ENCODE peak calls at places on chromosomes 16 and 17, in five cellular contexts. One of them, this sample, is unnamed.

GRCh38 chr16:30722916-30723315 is 23.9 kb downstream of the SRCAP start:
- DNase-seq in effector memory CD4-positive, alpha-beta T cell: no peak
- DNase-seq in astrocyte: no peak
- DNase-seq in heart left ventricle: no peak
- DNase-seq in A673: no peak
- DNase-seq in this sample: no peak

GRCh38 chr17:41338961-41339485 is 11.6 kb downstream of the KRT33A start:
- DNase-seq in astrocyte: no peak
- DNase-seq in heart left ventricle: no peak
- DNase-seq in A673: no peak
- DNase-seq in effector memory CD4-positive, alpha-beta T cell: peak
- DNase-seq in this sample: no peak

GRCh38 chr16:57941016-57941656 is 29.8 kb downstream of the CNGB1 start:
- DNase-seq in heart left ventricle: peak
- DNase-seq in astrocyte: peak
- DNase-seq in effector memory CD4-positive, alpha-beta T cell: no peak
- DNase-seq in A673: peak
- DNase-seq in this sample: no peak

GRCh38 chr16:47753620-47754019 is 292.5 kb downstream of the PHKB start:
- DNase-seq in A673: no peak
- DNase-seq in heart left ventricle: no peak
- DNase-seq in effector memory CD4-positive, alpha-beta T cell: no peak
- DNase-seq in astrocyte: no peak
- DNase-seq in this sample: no peak

GRCh38 chr16:28180660-28181556 is 30.9 kb downstream of the XPO6 start:
- DNase-seq in effector memory CD4-positive, alpha-beta T cell: no peak
- DNase-seq in A673: no peak
- DNase-seq in heart left ventricle: no peak
- DNase-seq in astrocyte: peak
- DNase-seq in this sample: no peak

GRCh38 chr17:31696184-31696602 is 162.9 kb downstream of the COPRS start:
- DNase-seq in heart left ventricle: peak
- DNase-seq in effector memory CD4-positive, alpha-beta T cell: no peak
- DNase-seq in astrocyte: peak
- DNase-seq in A673: peak
- DNase-seq in this sample: peak

GRCh38 chr17:16398270-16399267 is 16.8 kb upstream of the TRPV2 start:
- DNase-seq in astrocyte: no peak
- DNase-seq in heart left ventricle: no peak
- DNase-seq in A673: no peak
- DNase-seq in effector memory CD4-positive, alpha-beta T cell: no peak
- DNase-seq in this sample: no peak

GRCh38 chr16:78605548-78606097 is 506.2 kb downstream of the WWOX start:
- DNase-seq in effector memory CD4-positive, alpha-beta T cell: no peak
- DNase-seq in heart left ventricle: no peak
- DNase-seq in A673: no peak
- DNase-seq in astrocyte: no peak
- DNase-seq in this sample: no peak

GRCh38 chr17:75590849-75591721 is 3.5 kb downstream of the MYO15B start:
- DNase-seq in heart left ventricle: no peak
- DNase-seq in astrocyte: no peak
- DNase-seq in A673: no peak
- DNase-seq in effector memory CD4-positive, alpha-beta T cell: no peak
- DNase-seq in this sample: no peak

GRCh38 chr17:75588546-75589016 is 981 bp downstream of the MYO15B start:
- DNase-seq in heart left ventricle: no peak
- DNase-seq in effector memory CD4-positive, alpha-beta T cell: no peak
- DNase-seq in A673: no peak
- DNase-seq in astrocyte: no peak
- DNase-seq in this sample: no peak

GRCh38 chr17:75589017-75589918 is 1.7 kb downstream of the MYO15B start:
- DNase-seq in astrocyte: peak
- DNase-seq in A673: peak
- DNase-seq in heart left ventricle: peak
- DNase-seq in effector memory CD4-positive, alpha-beta T cell: peak
- DNase-seq in this sample: peak

GRCh38 chr17:75590314-75590761 is 2.7 kb downstream of the MYO15B start:
- DNase-seq in A673: no peak
- DNase-seq in effector memory CD4-positive, alpha-beta T cell: no peak
- DNase-seq in astrocyte: no peak
- DNase-seq in heart left ventricle: no peak
- DNase-seq in this sample: no peak

DNA sequence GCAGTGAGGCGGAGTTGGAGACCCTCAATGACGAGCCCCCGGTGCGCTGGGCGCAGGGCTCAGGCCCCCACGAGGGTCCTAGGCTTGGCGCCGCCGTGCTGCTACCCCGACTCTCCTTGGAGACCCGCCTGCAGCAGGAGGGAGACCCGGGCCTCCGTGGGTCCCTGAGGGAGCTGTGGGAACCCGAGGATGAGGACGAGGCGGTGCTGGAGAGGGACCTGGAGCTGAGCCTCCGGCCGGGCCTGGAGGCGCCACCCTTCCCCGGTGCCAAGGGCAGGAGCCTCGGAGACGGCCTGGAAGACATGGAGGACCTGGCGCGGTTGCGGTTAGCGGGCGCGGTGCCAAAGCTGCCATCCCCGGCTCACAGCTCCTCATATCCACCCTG is 2.3 kb downstream of the MYO15B start:
- DNase-seq in A673: no peak
- DNase-seq in heart left ventricle: no peak
- DNase-seq in astrocyte: no peak
- DNase-seq in effector memory CD4-positive, alpha-beta T cell: no peak
- DNase-seq in this sample: no peak
- H3K4me3 ChIP-seq in A673: peak
- H3K4me3 ChIP-seq in heart left ventricle: peak
- H3K4me3 ChIP-seq in astrocyte: no peak
- H3K4me3 ChIP-seq in effector memory CD4-positive, alpha-beta T cell: no peak
- H3K4me3 ChIP-seq in this sample: peak

DNA sequence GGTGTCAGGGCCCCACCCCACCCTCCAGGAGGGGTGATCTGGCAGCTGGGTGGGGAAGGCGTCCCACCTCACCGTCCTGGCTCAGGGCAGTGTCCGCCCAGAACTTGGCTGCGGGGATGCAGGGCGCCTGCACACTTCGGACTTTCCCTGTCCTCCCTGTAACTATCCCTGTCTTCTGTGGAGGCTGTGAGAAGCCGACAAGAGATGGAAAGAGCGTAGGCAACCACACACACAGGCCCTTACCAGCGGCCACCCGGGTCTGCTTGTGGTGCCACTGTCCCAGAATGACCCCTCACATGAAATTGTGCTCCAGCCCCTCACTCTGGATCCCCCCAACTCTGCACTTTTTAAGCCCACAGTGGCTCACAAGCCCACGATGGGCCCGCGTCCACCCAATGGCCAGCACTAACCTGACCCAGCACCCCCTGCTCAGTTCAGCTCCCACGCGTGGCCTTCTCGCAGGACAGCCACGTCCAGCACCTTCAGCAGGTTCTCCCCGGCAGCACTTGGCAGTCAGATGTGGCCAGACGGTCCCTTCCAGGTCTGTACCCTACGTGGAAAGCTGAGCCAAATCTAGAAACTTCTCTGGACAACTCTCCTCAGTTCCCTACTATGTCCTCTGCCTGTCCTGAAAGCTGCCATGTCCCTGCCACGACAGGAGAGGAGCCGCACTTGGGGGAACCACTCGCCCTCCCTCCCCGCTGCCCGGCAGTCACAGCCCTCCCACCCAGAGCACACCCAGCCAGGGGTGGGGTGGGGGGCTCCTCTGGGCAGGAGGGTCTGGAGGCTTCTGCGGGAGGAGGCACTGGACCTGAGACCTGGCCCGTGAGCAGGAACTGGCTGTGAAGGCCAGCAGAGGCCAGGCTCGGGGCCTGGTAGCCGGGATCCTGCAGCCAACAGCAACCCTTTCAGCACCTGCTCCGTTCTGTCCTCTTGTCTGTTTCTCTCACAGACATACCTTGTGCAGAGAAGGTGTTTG is 38.0 kb downstream of the PEMT start:
- DNase-seq in astrocyte: no peak
- DNase-seq in A673: no peak
- DNase-seq in heart left ventricle: no peak
- DNase-seq in effector memory CD4-positive, alpha-beta T cell: no peak
- DNase-seq in this sample: no peak
- H3K27ac ChIP-seq in astrocyte: no peak
- H3K27ac ChIP-seq in A673: no peak
- H3K27ac ChIP-seq in heart left ventricle: peak
- H3K27ac ChIP-seq in effector memory CD4-positive, alpha-beta T cell: no peak
- H3K27ac ChIP-seq in this sample: no peak

GRCh38 chr16:1532771-1533170 is 695 bp upstream of the TMEM204 start:
- DNase-seq in A673: no peak
- DNase-seq in heart left ventricle: peak
- DNase-seq in astrocyte: no peak
- DNase-seq in effector memory CD4-positive, alpha-beta T cell: no peak
- DNase-seq in this sample: no peak

GRCh38 chr16:1531638-1531910 is 1.9 kb upstream of the TMEM204 start:
- DNase-seq in A673: no peak
- DNase-seq in heart left ventricle: peak
- DNase-seq in astrocyte: no peak
- DNase-seq in effector memory CD4-positive, alpha-beta T cell: no peak
- DNase-seq in this sample: no peak

GRCh38 chr16:1532081-1532760 is 1.2 kb upstream of the TMEM204 start:
- DNase-seq in effector memory CD4-positive, alpha-beta T cell: no peak
- DNase-seq in astrocyte: no peak
- DNase-seq in A673: no peak
- DNase-seq in heart left ventricle: peak
- DNase-seq in this sample: no peak

GRCh38 chr16:1530349-1530882 is 3.0 kb upstream of the TMEM204 start:
- DNase-seq in heart left ventricle: no peak
- DNase-seq in astrocyte: no peak
- DNase-seq in effector memory CD4-positive, alpha-beta T cell: no peak
- DNase-seq in A673: no peak
- DNase-seq in this sample: no peak

DNA sequence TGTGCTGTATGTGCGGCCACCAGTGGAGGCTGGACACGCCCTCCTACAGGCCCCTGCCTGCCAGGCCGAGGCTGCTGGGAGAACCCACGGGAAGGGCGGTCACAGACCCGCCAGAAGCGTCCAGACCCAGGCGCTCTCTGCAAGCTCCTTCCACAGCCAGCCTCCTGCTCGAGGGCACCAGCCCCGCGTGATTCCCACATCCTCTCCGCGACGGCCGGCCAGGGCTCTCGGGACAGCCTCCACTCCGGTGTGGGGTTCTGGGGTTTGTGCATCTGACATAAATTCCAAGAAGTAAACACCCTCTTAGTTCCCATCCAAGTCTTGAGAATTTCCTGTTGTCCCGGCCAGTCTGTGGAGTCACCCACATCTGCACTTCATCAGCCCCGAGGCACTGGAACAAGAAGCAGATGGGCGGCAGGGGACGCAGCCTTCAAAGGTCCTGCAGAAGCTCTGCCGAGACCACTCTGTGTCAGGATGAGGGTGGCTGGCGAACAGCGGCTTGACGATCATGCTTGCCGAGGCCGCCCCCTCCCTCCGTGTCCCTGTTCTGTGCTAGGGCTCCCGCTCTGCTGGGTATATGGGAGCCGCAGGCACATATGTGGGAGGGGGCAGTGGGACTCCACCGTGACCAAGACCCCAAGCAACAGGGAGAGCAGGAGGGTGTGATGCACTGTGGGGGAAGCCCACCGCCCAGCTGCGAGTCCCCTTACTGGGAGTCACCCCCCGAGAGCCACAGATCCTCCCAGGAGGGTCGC is 2.4 kb upstream of the TMEM204 start:
- DNase-seq in effector memory CD4-positive, alpha-beta T cell: no peak
- DNase-seq in astrocyte: no peak
- DNase-seq in A673: no peak
- DNase-seq in heart left ventricle: peak
- DNase-seq in this sample: no peak
- H3K4me3 ChIP-seq in effector memory CD4-positive, alpha-beta T cell: no peak
- H3K4me3 ChIP-seq in astrocyte: no peak
- H3K4me3 ChIP-seq in A673: no peak
- H3K4me3 ChIP-seq in heart left ventricle: no peak
- H3K4me3 ChIP-seq in this sample: no peak

GRCh38 chr16:719815-720506 is 985 bp upstream of the ANTKMT start:
- DNase-seq in heart left ventricle: no peak
- DNase-seq in effector memory CD4-positive, alpha-beta T cell: no peak
- DNase-seq in A673: peak
- DNase-seq in astrocyte: no peak
- DNase-seq in this sample: no peak
- H3K27ac ChIP-seq in heart left ventricle: peak
- H3K27ac ChIP-seq in effector memory CD4-positive, alpha-beta T cell: peak
- H3K27ac ChIP-seq in A673: peak
- H3K27ac ChIP-seq in astrocyte: no peak
- H3K27ac ChIP-seq in this sample: peak

GRCh38 chr17:27338536-27338985 is 44.6 kb downstream of the WSB1 start:
- DNase-seq in A673: no peak
- DNase-seq in effector memory CD4-positive, alpha-beta T cell: no peak
- DNase-seq in heart left ventricle: no peak
- DNase-seq in astrocyte: no peak
- DNase-seq in this sample: no peak
- H3K4me3 ChIP-seq in A673: no peak
- H3K4me3 ChIP-seq in effector memory CD4-positive, alpha-beta T cell: no peak
- H3K4me3 ChIP-seq in heart left ventricle: no peak
- H3K4me3 ChIP-seq in astrocyte: no peak
- H3K4me3 ChIP-seq in this sample: no peak

GRCh38 chr16:84054916-84055315 is 12.3 kb upstream of the SLC38A8 start:
- DNase-seq in heart left ventricle: no peak
- DNase-seq in astrocyte: no peak
- DNase-seq in A673: no peak
- DNase-seq in effector memory CD4-positive, alpha-beta T cell: no peak
- DNase-seq in this sample: no peak
- H3K27ac ChIP-seq in heart left ventricle: peak
- H3K27ac ChIP-seq in astrocyte: no peak
- H3K27ac ChIP-seq in A673: no peak
- H3K27ac ChIP-seq in effector memory CD4-positive, alpha-beta T cell: no peak
- H3K27ac ChIP-seq in this sample: no peak

GRCh38 chr17:79930786-79931516 is 91.7 kb upstream of the CBX4 start:
- DNase-seq in astrocyte: no peak
- DNase-seq in A673: no peak
- DNase-seq in heart left ventricle: no peak
- DNase-seq in effector memory CD4-positive, alpha-beta T cell: no peak
- DNase-seq in this sample: no peak
- H3K4me3 ChIP-seq in astrocyte: no peak
- H3K4me3 ChIP-seq in A673: peak
- H3K4me3 ChIP-seq in heart left ventricle: no peak
- H3K4me3 ChIP-seq in effector memory CD4-positive, alpha-beta T cell: no peak
- H3K4me3 ChIP-seq in this sample: no peak

GRCh38 chr17:2043785-2044184 is 2.0 kb downstream of the OVCA2 start:
- DNase-seq in effector memory CD4-positive, alpha-beta T cell: no peak
- DNase-seq in heart left ventricle: no peak
- DNase-seq in A673: no peak
- DNase-seq in astrocyte: peak
- DNase-seq in this sample: no peak
- H3K27ac ChIP-seq in effector memory CD4-positive, alpha-beta T cell: no peak
- H3K27ac ChIP-seq in heart left ventricle: no peak
- H3K27ac ChIP-seq in A673: no peak
- H3K27ac ChIP-seq in astrocyte: peak
- H3K27ac ChIP-seq in this sample: peak

This sample was measured in ascending aorta.